ENCODE peak calls at places on chromosomes 2 and 18, in five cellular contexts. E is CD4-positive, alpha-beta T cell; Y is cardiac muscle cell; J is esophagus muscularis mucosa; C is dorsolateral prefrontal cortex. V is an unnamed sample.

GRCh38 chr2:239473211-239473805 is 72.5 kb upstream of the HDAC4 start:
- DNase-seq in C (no peak), Y (no peak), J (no peak), E (no peak), V (no peak)

GRCh38 chr2:218852911-218853667 is 6.5 kb upstream of the WNT6 start:
- DNase-seq in E (peak), J (no peak), Y (peak), C (no peak), V (peak)

GRCh38 chr2:28580078-28580477 is 84.2 kb downstream of the PLB1 start:
- DNase-seq in Y (no peak), J (no peak), E (no peak), C (no peak), V (no peak)

GRCh38 chr2:85768713-85769112 is 14.9 kb downstream of the ATOH8 start:
- DNase-seq in J (no peak), E (no peak), Y (peak), C (no peak), V (no peak)

GRCh38 chr2:96866586-96866985 is 3.3 kb downstream of the SEMA4C start:
- DNase-seq in Y (no peak), E (no peak), C (no peak), J (no peak), V (no peak)

GRCh38 chr2:173991857-173992588 is 26.9 kb upstream of the SP3 start:
- DNase-seq in C (no peak), E (no peak), J (no peak), Y (peak), V (no peak)

GRCh38 chr2:170524828-170525565 is 190.1 kb upstream of the SP5 start:
- DNase-seq in Y (peak), C (no peak), J (no peak), E (no peak), V (no peak)

GRCh38 chr18:79576686-79577351 is 102.8 kb upstream of the CTDP1 start:
- DNase-seq in C (peak), Y (peak), E (peak), J (no peak), V (no peak)

GRCh38 chr18:11902522-11903292 is 5.4 kb downstream of the MPPE1 start:
- DNase-seq in Y (peak), C (no peak), E (no peak), J (no peak), V (no peak)

GRCh38 chr2:28649481-28650260 is 102.0 kb upstream of the PPP1CB start:
- DNase-seq in Y (no peak), J (no peak), C (no peak), E (no peak), V (no peak)

GRCh38 chr2:48479923-48480322 is 50.0 kb upstream of the STON1 start:
- DNase-seq in J (no peak), E (no peak), C (no peak), Y (peak), V (no peak)

GRCh38 chr18:12296087-12296403 is 12.0 kb upstream of the TUBB6 start:
- DNase-seq in E (no peak), C (no peak), J (no peak), Y (no peak), V (no peak)

GRCh38 chr18:57438669-57439616 is 3.8 kb downstream of the ONECUT2 start:
- DNase-seq in E (no peak), C (no peak), Y (no peak), J (no peak), V (no peak)

GRCh38 chr2:189179607-189179979 is at the start of gene COL5A2:
- DNase-seq in Y (peak), E (no peak), C (no peak), J (no peak), V (peak)

GRCh38 chr18:26286008-26286407 is 59.8 kb downstream of the TAF4B start:
- DNase-seq in E (no peak), C (no peak), J (no peak), Y (no peak), V (no peak)

GRCh38 chr18:34514238-34514637 is 195.9 kb upstream of the DTNA start:
- DNase-seq in E (no peak), C (no peak), J (no peak), Y (no peak), V (no peak)

GRCh38 chr2:45330617-45331016 is 280.4 kb downstream of the SRBD1 start:
- DNase-seq in J (no peak), C (no peak), E (no peak), Y (peak), V (peak)

GRCh38 chr2:117859924-117860647 is 45.6 kb downstream of the DDX18 start:
- DNase-seq in E (no peak), C (no peak), Y (no peak), J (no peak), V (no peak)

GRCh38 chr2:186532891-186533290 is 46.8 kb downstream of the ZC3H15 start:
- DNase-seq in C (no peak), Y (peak), J (no peak), E (no peak), V (no peak)

GRCh38 chr2:22406625-22407024 is 978.4 kb upstream of the KLHL29 start:
- DNase-seq in J (no peak), Y (no peak), C (no peak), E (no peak), V (no peak)

GRCh38 chr2:33457588-33458247 is 18.7 kb upstream of the RASGRP3 start:
- DNase-seq in J (no peak), Y (peak), E (no peak), C (no peak), V (peak)

GRCh38 chr2:48902521-48902920 is 147.0 kb upstream of the LHCGR start:
- DNase-seq in C (no peak), J (peak), Y (no peak), E (no peak), V (no peak)

GRCh38 chr18:9055185-9055584 is 47.3 kb upstream of the NDUFV2 start:
- DNase-seq in C (no peak), Y (peak), J (no peak), E (no peak), V (peak)

GRCh38 chr2:229708335-229708734 is 6.0 kb downstream of the DNER start:
- DNase-seq in C (no peak), Y (no peak), J (no peak), E (no peak), V (no peak)

GRCh38 chr2:229713371-229714079 is 830 bp downstream of the DNER start:
- DNase-seq in E (no peak), C (peak), J (no peak), Y (peak), V (no peak)

GRCh38 chr2:229714736-229715541 is 584 bp upstream of the DNER start:
- DNase-seq in E (peak), J (no peak), C (peak), Y (peak), V (peak)

GRCh38 chr2:229714080-229714735 is at the start of gene DNER:
- DNase-seq in E (peak), C (peak), J (no peak), Y (no peak), V (no peak)

GRCh38 chr2:229712125-229712524 is 2.2 kb downstream of the DNER start:
- DNase-seq in Y (peak), C (no peak), E (no peak), J (no peak), V (no peak)
- TF ChIP-seq CTCF in Y (no peak), C (no peak), E (no peak), J (no peak), V (peak)

GRCh38 chr2:234952270-234953115 is 676 bp downstream of the SH3BP4 start:
- DNase-seq in C (no peak), J (no peak), E (peak), Y (no peak), V (no peak)

GRCh38 chr2:234949762-234950434 is 1.9 kb upstream of the SH3BP4 start:
- DNase-seq in C (no peak), Y (peak), J (no peak), E (no peak), V (peak)

GRCh38 chr2:234951386-234952269 is at the start of gene SH3BP4:
- DNase-seq in J (no peak), E (peak), C (peak), Y (peak), V (peak)

GRCh38 chr2:234950435-234950729 is 1.4 kb upstream of the SH3BP4 start:
- DNase-seq in J (no peak), E (no peak), Y (no peak), C (no peak), V (no peak)

DNA sequence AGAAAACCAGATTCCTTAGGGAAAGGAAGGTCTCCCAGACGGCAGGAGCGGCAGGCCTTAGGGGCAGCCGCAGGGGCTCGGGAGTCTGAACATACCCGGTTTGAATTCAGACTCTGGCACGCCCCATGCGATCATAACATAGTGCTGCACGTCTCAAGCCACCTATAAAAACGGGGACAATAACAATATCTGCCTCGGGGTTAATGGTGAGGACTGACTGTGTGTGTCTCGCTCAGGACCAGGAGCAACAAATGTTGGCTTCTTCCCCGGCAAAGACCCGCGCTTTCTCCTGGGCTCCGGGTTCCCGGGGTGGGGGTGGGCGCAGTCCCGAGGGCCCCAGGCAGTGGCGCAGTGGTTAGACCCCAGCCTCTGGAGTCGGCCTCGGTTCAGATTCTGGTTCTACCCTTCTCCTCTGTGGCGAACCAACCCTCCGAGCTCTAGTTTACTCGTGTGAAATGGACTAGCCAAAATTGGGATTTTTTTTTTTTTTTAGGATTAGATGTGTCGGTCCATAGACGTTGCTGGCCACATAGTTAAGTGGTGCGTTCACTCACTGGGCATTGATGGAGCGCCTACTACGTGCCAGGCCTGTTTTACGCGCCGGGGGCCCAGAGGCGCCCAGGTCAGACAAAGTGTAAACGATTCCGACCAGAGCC is 959 bp upstream of the SH3BP4 start:
- DNase-seq in C (no peak), J (no peak), E (no peak), Y (peak), V (no peak)
- TF ChIP-seq CTCF in C (no peak), J (no peak), E (no peak), Y (no peak), V (no peak)

GRCh38 chr2:100416397-100416938 is 1.0 kb downstream of the CHST10 start:
- DNase-seq in C (no peak), E (no peak), Y (peak), J (peak), V (no peak)

GRCh38 chr2:100413586-100413985 is 3.9 kb downstream of the CHST10 start:
- DNase-seq in J (peak), Y (no peak), C (no peak), E (no peak), V (no peak)

GRCh38 chr2:100418563-100418962 is 1.1 kb upstream of the CHST10 start:
- DNase-seq in E (no peak), Y (no peak), C (no peak), J (peak), V (no peak)

GRCh38 chr2:100417745-100418090 is 250 bp upstream of the CHST10 start:
- DNase-seq in C (no peak), Y (no peak), E (no peak), J (no peak), V (no peak)

GRCh38 chr2:100416939-100417744 is at the start of gene CHST10:
- DNase-seq in Y (peak), E (peak), J (peak), C (no peak), V (no peak)
- TF ChIP-seq CTCF in Y (no peak), E (no peak), J (no peak), C (no peak), V (no peak)

GRCh38 chr2:68765739-68766377 is 31.2 kb downstream of the ARHGAP25 start:
- DNase-seq in C (no peak), E (no peak), Y (peak), J (peak), V (no peak)
- TF ChIP-seq CTCF in C (no peak), E (no peak), Y (no peak), J (no peak), V (no peak)

DNA sequence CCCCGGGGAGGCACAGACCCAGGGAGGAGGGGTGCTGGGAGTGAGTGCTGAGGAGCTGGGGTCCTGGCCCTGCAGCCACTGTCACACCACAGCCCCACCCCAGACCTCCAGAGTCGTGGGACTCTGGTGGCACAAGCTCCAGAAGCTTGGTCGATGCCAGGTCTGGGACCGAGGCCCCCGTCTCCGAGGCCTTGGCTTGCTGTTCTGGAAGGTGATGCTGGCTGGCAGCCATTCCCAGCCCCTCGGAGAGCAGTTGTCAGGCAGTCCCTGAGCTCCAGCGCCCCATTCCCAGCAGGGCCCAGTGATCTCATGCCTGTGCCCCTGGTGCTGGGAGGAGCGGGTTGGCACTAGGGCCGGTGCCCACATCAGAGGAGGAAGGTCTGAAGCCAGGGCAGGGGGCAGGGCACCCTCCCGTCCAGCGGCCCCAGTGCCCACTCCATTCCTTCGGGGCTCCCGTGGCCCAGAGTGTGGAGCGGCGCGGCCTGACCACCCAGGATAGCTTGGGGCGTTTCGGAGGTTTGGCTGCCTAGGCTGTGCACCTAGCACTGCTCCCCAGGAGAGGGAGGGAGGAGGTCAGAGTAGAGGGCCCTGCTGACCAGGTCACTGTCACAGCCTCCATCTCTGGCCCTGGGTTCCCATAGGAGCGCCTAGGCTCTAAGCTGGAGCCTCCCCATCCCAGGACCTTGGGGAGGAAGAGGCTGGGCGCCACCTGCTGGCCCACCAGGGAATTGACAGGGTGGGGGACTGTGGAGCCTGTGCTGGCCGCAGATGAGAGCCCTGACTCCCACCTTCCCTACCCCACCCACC is 16.8 kb upstream of the ALPI start:
- DNase-seq in E (peak), J (no peak), C (no peak), Y (peak), V (no peak)
- TF ChIP-seq CTCF in E (peak), J (peak), C (peak), Y (peak), V (no peak)

GRCh38 chr18:37247499-37248161 is 318.0 kb downstream of the CELF4 start:
- DNase-seq in E (no peak), Y (no peak), C (no peak), J (no peak), V (no peak)
- TF ChIP-seq CTCF in E (no peak), Y (no peak), C (no peak), J (no peak), V (no peak)